ENCODE peak calls at places on chromosome 6, in five cellular contexts. One of them, this sample, is unnamed. For H3K36me3, the result is how much of the 10 kb centered on the place peaks cover.

GRCh38 chr6:2157441-2158127 is 87.8 kb downstream of the GMDS start:
- DNase-seq in thoracic aorta: no peak
- DNase-seq in cardiac muscle cell: no peak
- DNase-seq in neural progenitor cell: no peak
- DNase-seq in GM23338: no peak
- DNase-seq in this sample: no peak

GRCh38 chr6:7003041-7003440 is 104.7 kb upstream of the RREB1 start:
- DNase-seq in thoracic aorta: no peak
- DNase-seq in neural progenitor cell: no peak
- DNase-seq in cardiac muscle cell: no peak
- DNase-seq in GM23338: no peak
- DNase-seq in this sample: no peak

GRCh38 chr6:27188206-27188884 is 59.2 kb upstream of the PRSS16 start:
- DNase-seq in GM23338: peak
- DNase-seq in cardiac muscle cell: peak
- DNase-seq in neural progenitor cell: peak
- DNase-seq in thoracic aorta: no peak
- DNase-seq in this sample: peak

GRCh38 chr6:75943381-75943780 is 129.1 kb downstream of the IMPG1 start:
- DNase-seq in thoracic aorta: no peak
- DNase-seq in cardiac muscle cell: no peak
- DNase-seq in GM23338: no peak
- DNase-seq in neural progenitor cell: no peak
- DNase-seq in this sample: no peak

GRCh38 chr6:100568255-100568654 is 103.5 kb upstream of the SIM1 start:
- DNase-seq in GM23338: no peak
- DNase-seq in neural progenitor cell: no peak
- DNase-seq in thoracic aorta: no peak
- DNase-seq in cardiac muscle cell: no peak
- DNase-seq in this sample: no peak

GRCh38 chr6:91031581-91031980 is 444.7 kb upstream of the MAP3K7 start:
- DNase-seq in thoracic aorta: no peak
- DNase-seq in GM23338: peak
- DNase-seq in cardiac muscle cell: no peak
- DNase-seq in neural progenitor cell: no peak
- DNase-seq in this sample: peak

GRCh38 chr6:125415921-125416320 is 114.2 kb upstream of the HDDC2 start:
- DNase-seq in thoracic aorta: no peak
- DNase-seq in neural progenitor cell: no peak
- DNase-seq in cardiac muscle cell: no peak
- DNase-seq in GM23338: no peak
- DNase-seq in this sample: no peak

GRCh38 chr6:98579941-98580340 is 254.4 kb upstream of the POU3F2 start:
- DNase-seq in thoracic aorta: no peak
- DNase-seq in neural progenitor cell: no peak
- DNase-seq in GM23338: no peak
- DNase-seq in cardiac muscle cell: no peak
- DNase-seq in this sample: no peak

GRCh38 chr6:123715243-123715863 is 78.6 kb upstream of the TRDN start:
- DNase-seq in cardiac muscle cell: peak
- DNase-seq in GM23338: peak
- DNase-seq in thoracic aorta: no peak
- DNase-seq in neural progenitor cell: peak
- DNase-seq in this sample: no peak

GRCh38 chr6:36852481-36853147 is 13.4 kb upstream of the CPNE5 start:
- DNase-seq in neural progenitor cell: no peak
- DNase-seq in thoracic aorta: no peak
- DNase-seq in GM23338: no peak
- DNase-seq in cardiac muscle cell: no peak
- DNase-seq in this sample: no peak

GRCh38 chr6:145036848-145037567 is 698.3 kb downstream of the EPM2A start:
- DNase-seq in GM23338: no peak
- DNase-seq in thoracic aorta: no peak
- DNase-seq in cardiac muscle cell: no peak
- DNase-seq in neural progenitor cell: no peak
- DNase-seq in this sample: no peak

GRCh38 chr6:25179051-25179778 is 100.0 kb upstream of the CARMIL1 start:
- DNase-seq in GM23338: no peak
- DNase-seq in thoracic aorta: no peak
- DNase-seq in neural progenitor cell: no peak
- DNase-seq in cardiac muscle cell: no peak
- DNase-seq in this sample: no peak

GRCh38 chr6:39887692-39888450 is 46.4 kb downstream of the MOCS1 start:
- DNase-seq in cardiac muscle cell: peak
- DNase-seq in GM23338: no peak
- DNase-seq in thoracic aorta: peak
- DNase-seq in neural progenitor cell: peak
- DNase-seq in this sample: peak

GRCh38 chr6:152394303-152394702 is 242.9 kb downstream of the SYNE1 start:
- DNase-seq in cardiac muscle cell: no peak
- DNase-seq in neural progenitor cell: no peak
- DNase-seq in GM23338: no peak
- DNase-seq in thoracic aorta: no peak
- DNase-seq in this sample: no peak

GRCh38 chr6:47698342-47698787 is at the start of gene ADGRF4:
- DNase-seq in neural progenitor cell: no peak
- DNase-seq in GM23338: peak
- DNase-seq in cardiac muscle cell: no peak
- DNase-seq in thoracic aorta: no peak
- DNase-seq in this sample: no peak

GRCh38 chr6:36907781-36908180 is 22.0 kb downstream of the C6orf89 start:
- DNase-seq in neural progenitor cell: peak
- DNase-seq in cardiac muscle cell: no peak
- DNase-seq in GM23338: no peak
- DNase-seq in thoracic aorta: no peak
- DNase-seq in this sample: no peak

GRCh38 chr6:136210450-136211165 is 39.5 kb downstream of the MTFR2 start:
- DNase-seq in neural progenitor cell: no peak
- DNase-seq in cardiac muscle cell: no peak
- DNase-seq in thoracic aorta: no peak
- DNase-seq in GM23338: no peak
- DNase-seq in this sample: no peak

GRCh38 chr6:14819001-14819400 is 426.9 kb upstream of the JARID2 start:
- DNase-seq in thoracic aorta: no peak
- DNase-seq in cardiac muscle cell: no peak
- DNase-seq in GM23338: no peak
- DNase-seq in neural progenitor cell: no peak
- DNase-seq in this sample: no peak

GRCh38 chr6:135291288-135292116 is 110.4 kb downstream of the MYB start:
- DNase-seq in neural progenitor cell: no peak
- DNase-seq in cardiac muscle cell: no peak
- DNase-seq in GM23338: no peak
- DNase-seq in thoracic aorta: no peak
- DNase-seq in this sample: no peak

GRCh38 chr6:20447581-20448132 is 46.0 kb downstream of the E2F3 start:
- DNase-seq in neural progenitor cell: no peak
- DNase-seq in thoracic aorta: no peak
- DNase-seq in cardiac muscle cell: no peak
- DNase-seq in GM23338: no peak
- DNase-seq in this sample: no peak
- H3K36me3 ChIP-seq in neural progenitor cell: under half
- H3K36me3 ChIP-seq in thoracic aorta: under half
- H3K36me3 ChIP-seq in cardiac muscle cell: under half
- H3K36me3 ChIP-seq in GM23338: under half
- H3K36me3 ChIP-seq in this sample: under half

GRCh38 chr6:137925299-137925698 is 58.2 kb downstream of the TNFAIP3 start:
- DNase-seq in cardiac muscle cell: no peak
- DNase-seq in thoracic aorta: no peak
- DNase-seq in GM23338: no peak
- DNase-seq in neural progenitor cell: no peak
- DNase-seq in this sample: no peak

GRCh38 chr6:137928286-137928685 is 61.2 kb downstream of the TNFAIP3 start:
- DNase-seq in cardiac muscle cell: no peak
- DNase-seq in GM23338: no peak
- DNase-seq in thoracic aorta: no peak
- DNase-seq in neural progenitor cell: no peak
- DNase-seq in this sample: no peak

GRCh38 chr6:137926207-137926731 is 59.2 kb downstream of the TNFAIP3 start:
- DNase-seq in GM23338: peak
- DNase-seq in neural progenitor cell: peak
- DNase-seq in cardiac muscle cell: no peak
- DNase-seq in thoracic aorta: no peak
- DNase-seq in this sample: no peak

GRCh38 chr6:137927777-137928218 is 60.7 kb downstream of the TNFAIP3 start:
- DNase-seq in neural progenitor cell: no peak
- DNase-seq in cardiac muscle cell: no peak
- DNase-seq in thoracic aorta: no peak
- DNase-seq in GM23338: no peak
- DNase-seq in this sample: peak

DNA sequence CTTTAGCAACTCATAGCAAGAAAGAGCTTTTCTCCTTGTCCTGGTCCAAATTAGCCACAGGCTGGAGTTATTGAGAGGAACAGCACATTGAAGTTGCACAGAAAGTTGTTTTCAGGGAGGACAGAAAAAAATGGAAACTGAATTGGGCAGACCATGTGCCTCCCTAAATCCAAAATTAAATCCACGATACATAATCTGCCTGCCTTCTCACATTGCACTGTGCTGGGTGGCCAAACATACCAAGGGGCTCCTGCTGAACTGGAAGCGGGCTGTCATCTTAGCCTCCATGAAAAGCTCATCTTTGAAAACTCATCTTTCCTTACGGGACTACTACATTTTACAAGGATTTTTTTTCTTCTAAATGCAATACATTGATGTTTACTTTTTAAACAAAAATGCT is 59.9 kb downstream of the TNFAIP3 start:
- DNase-seq in GM23338: no peak
- DNase-seq in thoracic aorta: no peak
- DNase-seq in neural progenitor cell: no peak
- DNase-seq in cardiac muscle cell: no peak
- DNase-seq in this sample: no peak
- H3K27ac ChIP-seq in GM23338: no peak
- H3K27ac ChIP-seq in thoracic aorta: no peak
- H3K27ac ChIP-seq in neural progenitor cell: no peak
- H3K27ac ChIP-seq in cardiac muscle cell: no peak
- H3K27ac ChIP-seq in this sample: no peak

GRCh38 chr6:168049681-168050224 is 29.3 kb downstream of the FRMD1 start:
- DNase-seq in GM23338: no peak
- DNase-seq in cardiac muscle cell: no peak
- DNase-seq in neural progenitor cell: no peak
- DNase-seq in thoracic aorta: no peak
- DNase-seq in this sample: peak

GRCh38 chr6:168052291-168052891 is 26.6 kb downstream of the FRMD1 start:
- DNase-seq in neural progenitor cell: no peak
- DNase-seq in thoracic aorta: no peak
- DNase-seq in cardiac muscle cell: no peak
- DNase-seq in GM23338: no peak
- DNase-seq in this sample: no peak

GRCh38 chr6:168050225-168050796 is 28.7 kb downstream of the FRMD1 start:
- DNase-seq in cardiac muscle cell: no peak
- DNase-seq in GM23338: no peak
- DNase-seq in thoracic aorta: no peak
- DNase-seq in neural progenitor cell: no peak
- DNase-seq in this sample: no peak

GRCh38 chr6:168051648-168052047 is 27.4 kb downstream of the FRMD1 start:
- DNase-seq in cardiac muscle cell: no peak
- DNase-seq in GM23338: no peak
- DNase-seq in thoracic aorta: no peak
- DNase-seq in neural progenitor cell: no peak
- DNase-seq in this sample: peak

DNA sequence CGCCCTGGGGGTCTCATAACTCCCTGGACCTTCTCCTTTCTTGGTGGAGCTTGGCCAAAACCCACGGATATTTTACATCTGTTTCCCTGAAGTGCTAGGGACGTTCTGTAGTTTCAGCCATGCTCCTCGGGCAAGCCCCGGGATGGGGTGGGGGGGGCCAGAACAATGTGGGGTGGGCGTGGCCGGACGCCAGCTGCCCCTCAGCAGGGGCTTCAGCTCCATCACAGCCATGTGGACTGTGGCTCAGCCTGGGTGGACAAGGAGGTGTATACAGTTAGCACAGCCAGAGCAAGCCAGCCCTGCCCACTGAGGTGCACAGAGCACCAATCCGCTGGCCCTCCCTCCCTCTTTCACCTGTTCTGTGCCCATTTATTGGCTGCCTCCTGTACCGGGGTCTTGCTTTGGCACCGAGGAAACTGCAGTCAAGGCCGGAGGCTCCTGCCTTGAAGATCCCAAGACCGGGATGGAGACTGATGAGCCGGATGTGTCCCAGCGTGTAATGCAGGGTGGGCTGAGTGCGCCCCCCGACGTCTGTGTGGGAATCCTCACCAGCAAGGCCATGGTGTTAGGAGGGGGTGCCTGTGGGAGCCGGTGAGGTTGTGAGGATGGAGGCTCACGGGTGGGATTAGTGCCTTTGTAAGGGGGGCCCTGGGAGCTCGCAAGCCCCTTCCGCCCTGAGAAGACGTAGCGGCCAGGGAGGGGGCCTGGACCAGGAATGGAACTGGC is 28.0 kb downstream of the FRMD1 start:
- DNase-seq in cardiac muscle cell: no peak
- DNase-seq in GM23338: peak
- DNase-seq in thoracic aorta: no peak
- DNase-seq in neural progenitor cell: peak
- DNase-seq in this sample: no peak
- TF ChIP-seq CTCF in cardiac muscle cell: peak
- TF ChIP-seq CTCF in GM23338: peak
- TF ChIP-seq CTCF in thoracic aorta: no peak
- TF ChIP-seq CTCF in neural progenitor cell: peak
- TF ChIP-seq CTCF in this sample: no peak

GRCh38 chr6:71400852-71401251 is 112.2 kb downstream of the OGFRL1 start:
- DNase-seq in GM23338: no peak
- DNase-seq in neural progenitor cell: no peak
- DNase-seq in cardiac muscle cell: no peak
- DNase-seq in thoracic aorta: no peak
- DNase-seq in this sample: no peak
- H3K36me3 ChIP-seq in GM23338: under half
- H3K36me3 ChIP-seq in neural progenitor cell: under half
- H3K36me3 ChIP-seq in cardiac muscle cell: under half
- H3K36me3 ChIP-seq in thoracic aorta: under half
- H3K36me3 ChIP-seq in this sample: under half

DNA sequence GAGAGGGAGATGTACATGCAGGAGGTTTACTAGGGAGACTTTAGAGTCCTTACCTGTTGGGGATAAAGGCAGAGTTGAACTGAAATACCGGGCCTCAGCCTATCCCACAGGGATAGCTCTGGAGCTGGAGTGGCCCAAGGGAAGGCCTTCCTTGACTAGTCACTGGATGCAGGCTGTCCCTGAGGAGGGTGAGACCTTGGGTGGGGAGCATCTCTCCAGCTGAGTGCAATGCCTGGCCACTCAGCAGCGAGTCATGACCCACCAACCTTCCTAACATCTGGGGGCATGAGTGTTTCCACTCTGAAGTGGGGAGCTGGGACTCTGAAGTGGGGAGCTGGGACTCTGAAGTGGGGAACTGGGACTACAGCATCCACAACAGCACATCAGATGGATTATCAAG is 46.1 kb upstream of the ENPP5 start:
- DNase-seq in neural progenitor cell: no peak
- DNase-seq in cardiac muscle cell: no peak
- DNase-seq in thoracic aorta: no peak
- DNase-seq in GM23338: no peak
- DNase-seq in this sample: no peak
- H3K27ac ChIP-seq in neural progenitor cell: no peak
- H3K27ac ChIP-seq in cardiac muscle cell: no peak
- H3K27ac ChIP-seq in thoracic aorta: peak
- H3K27ac ChIP-seq in GM23338: no peak
- H3K27ac ChIP-seq in this sample: no peak